ENCODE peak calls at places on chromosomes 4 and X, in five cellular contexts. One of them, this sample, is unnamed.
A peak's percentile ranks its signal among the peaks of the same experiment; 100 is the strongest.

GRCh38 chr4:12926189-12927066 is 557.7 kb downstream of the RAB28 start:
- DNase-seq in A549: no peak
- DNase-seq in GM12878: peak; percentile 11
- DNase-seq in K562: no peak
- DNase-seq in HepG2: peak; percentile 69
- DNase-seq in this sample: no peak

GRCh38 chr4:83107636-83108035 is 6.9 kb downstream of the PLAC8 start:
- DNase-seq in A549: no peak
- DNase-seq in GM12878: no peak
- DNase-seq in K562: no peak
- DNase-seq in HepG2: no peak
- DNase-seq in this sample: no peak

GRCh38 chrX:132853040-132853439 is 105.4 kb downstream of the HS6ST2 start:
- DNase-seq in A549: no peak
- DNase-seq in GM12878: no peak
- DNase-seq in K562: no peak
- DNase-seq in HepG2: no peak
- DNase-seq in this sample: no peak

GRCh38 chr4:85968945-85969830 is 390.7 kb downstream of the MAPK10 start:
- DNase-seq in A549: peak; percentile 18
- DNase-seq in GM12878: no peak
- DNase-seq in K562: no peak
- DNase-seq in HepG2: peak; percentile 33
- DNase-seq in this sample: no peak

GRCh38 chr4:141654098-141654497 is 17.7 kb downstream of the IL15 start:
- DNase-seq in A549: no peak
- DNase-seq in GM12878: no peak
- DNase-seq in K562: no peak
- DNase-seq in HepG2: no peak
- DNase-seq in this sample: peak; percentile 69

GRCh38 chrX:149493567-149494562 is 11.2 kb downstream of the IDS start:
- DNase-seq in A549: no peak
- DNase-seq in GM12878: no peak
- DNase-seq in K562: peak; percentile 11
- DNase-seq in HepG2: no peak
- DNase-seq in this sample: no peak

GRCh38 chrX:12881914-12882313 is 15.0 kb downstream of the TLR7 start:
- DNase-seq in A549: no peak
- DNase-seq in GM12878: peak; percentile 31
- DNase-seq in K562: no peak
- DNase-seq in HepG2: no peak
- DNase-seq in this sample: no peak

GRCh38 chr4:7421356-7422097 is 13.2 kb downstream of the PSAPL1 start:
- DNase-seq in A549: no peak
- DNase-seq in GM12878: no peak
- DNase-seq in K562: no peak
- DNase-seq in HepG2: no peak
- DNase-seq in this sample: no peak

GRCh38 chr4:87041142-87041541 is 106.3 kb downstream of the AFF1 start:
- DNase-seq in A549: no peak
- DNase-seq in GM12878: no peak
- DNase-seq in K562: no peak
- DNase-seq in HepG2: no peak
- DNase-seq in this sample: no peak

GRCh38 chr4:33739886-33740285 is 2504.4 kb downstream of the ARAP2 start:
- DNase-seq in A549: no peak
- DNase-seq in GM12878: no peak
- DNase-seq in K562: no peak
- DNase-seq in HepG2: no peak
- DNase-seq in this sample: no peak

GRCh38 chrX:53093177-53093655 is 726 bp upstream of the KANTR start:
- DNase-seq in A549: peak; percentile 71
- DNase-seq in GM12878: no peak
- DNase-seq in K562: peak; percentile 71
- DNase-seq in HepG2: peak; percentile 58
- DNase-seq in this sample: no peak

GRCh38 chr4:150462743-150463142 is 119.2 kb upstream of the MAB21L2 start:
- DNase-seq in A549: no peak
- DNase-seq in GM12878: no peak
- DNase-seq in K562: no peak
- DNase-seq in HepG2: peak; percentile 14
- DNase-seq in this sample: no peak

GRCh38 chr4:142282870-142283431 is 563.1 kb downstream of the INPP4B start:
- DNase-seq in A549: no peak
- DNase-seq in GM12878: no peak
- DNase-seq in K562: no peak
- DNase-seq in HepG2: no peak
- DNase-seq in this sample: no peak

GRCh38 chr4:158094413-158095110 is 78.3 kb downstream of the GASK1B start:
- DNase-seq in A549: peak; percentile 5
- DNase-seq in GM12878: no peak
- DNase-seq in K562: no peak
- DNase-seq in HepG2: peak; percentile 61
- DNase-seq in this sample: no peak

GRCh38 chr4:173057906-173058305 is 110.7 kb upstream of the GALNT7 start:
- DNase-seq in A549: no peak
- DNase-seq in GM12878: no peak
- DNase-seq in K562: no peak
- DNase-seq in HepG2: no peak
- DNase-seq in this sample: no peak

GRCh38 chr4:3784469-3785291 is 18.5 kb downstream of the ADRA2C start:
- DNase-seq in A549: no peak
- DNase-seq in GM12878: no peak
- DNase-seq in K562: no peak
- DNase-seq in HepG2: peak; percentile 92
- DNase-seq in this sample: no peak

GRCh38 chrX:44947995-44948394 is 75.0 kb downstream of the KDM6A start:
- DNase-seq in A549: no peak
- DNase-seq in GM12878: no peak
- DNase-seq in K562: no peak
- DNase-seq in HepG2: no peak
- DNase-seq in this sample: no peak

GRCh38 chr4:185341841-185342240 is 53.9 kb downstream of the LRP2BP start:
- DNase-seq in A549: no peak
- DNase-seq in GM12878: peak; percentile 66
- DNase-seq in K562: no peak
- DNase-seq in HepG2: no peak
- DNase-seq in this sample: no peak

GRCh38 chr4:140254656-140255299 is 100.8 kb upstream of the MAML3 start:
- DNase-seq in A549: no peak
- DNase-seq in GM12878: no peak
- DNase-seq in K562: no peak
- DNase-seq in HepG2: no peak
- DNase-seq in this sample: no peak

GRCh38 chrX:87583679-87584078 is 66.1 kb downstream of the KLHL4 start:
- DNase-seq in A549: no peak
- DNase-seq in GM12878: no peak
- DNase-seq in K562: peak; percentile 8
- DNase-seq in HepG2: peak; percentile 3
- DNase-seq in this sample: peak; percentile 5

GRCh38 chr4:143202824-143203223 is 18.1 kb downstream of the USP38 start:
- DNase-seq in A549: no peak
- DNase-seq in GM12878: no peak
- DNase-seq in K562: no peak
- DNase-seq in HepG2: no peak
- DNase-seq in this sample: no peak

GRCh38 chrX:103356897-103357296 is 591 bp downstream of the TCEAL9 start:
- DNase-seq in A549: no peak
- DNase-seq in GM12878: no peak
- DNase-seq in K562: no peak
- DNase-seq in HepG2: no peak
- DNase-seq in this sample: no peak
- TF ChIP-seq CHD2 in A549: no peak
- TF ChIP-seq CHD2 in GM12878: no peak
- TF ChIP-seq CHD2 in K562: no peak
- TF ChIP-seq CHD2 in HepG2: no peak
- TF ChIP-seq CHD2 in this sample: no peak

GRCh38 chr4:175873707-175874106 is 61.6 kb upstream of the GPM6A start:
- DNase-seq in A549: no peak
- DNase-seq in GM12878: no peak
- DNase-seq in K562: no peak
- DNase-seq in HepG2: no peak
- DNase-seq in this sample: no peak
- TF ChIP-seq HDAC2 in A549: no peak
- TF ChIP-seq HDAC2 in GM12878: no peak
- TF ChIP-seq HDAC2 in K562: no peak
- TF ChIP-seq HDAC2 in HepG2: no peak
- TF ChIP-seq HDAC2 in this sample: no peak

GRCh38 chr4:168050002-168050401 is 42.3 kb upstream of the ANXA10 start:
- DNase-seq in A549: no peak
- DNase-seq in GM12878: no peak
- DNase-seq in K562: no peak
- DNase-seq in HepG2: no peak
- DNase-seq in this sample: no peak
- TF ChIP-seq CHD2 in A549: no peak
- TF ChIP-seq CHD2 in GM12878: no peak
- TF ChIP-seq CHD2 in K562: no peak
- TF ChIP-seq CHD2 in HepG2: no peak
- TF ChIP-seq CHD2 in this sample: no peak

DNA sequence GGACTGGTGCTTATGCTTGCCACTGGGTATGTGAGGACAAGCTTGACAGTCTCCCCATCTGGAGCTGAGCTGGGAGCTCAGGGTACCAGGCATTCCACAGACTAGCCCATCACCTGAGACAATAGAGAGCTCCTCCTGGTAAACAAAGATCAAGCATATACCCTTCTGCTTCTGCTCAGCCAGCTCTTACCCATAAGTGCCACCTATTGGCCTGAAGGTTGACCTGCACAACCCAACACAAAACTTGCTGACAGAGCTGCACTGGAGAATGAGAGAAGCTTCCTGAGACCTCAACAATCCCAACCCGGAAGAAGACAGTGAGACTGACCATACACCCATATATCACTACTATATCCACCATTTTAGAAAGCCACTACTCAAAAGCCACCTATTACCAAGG is 1049.2 kb upstream of the INTU start:
- DNase-seq in A549: no peak
- DNase-seq in GM12878: no peak
- DNase-seq in K562: no peak
- DNase-seq in HepG2: peak; percentile 10
- DNase-seq in this sample: peak; percentile 49
- TF ChIP-seq HDAC2 in A549: no peak
- TF ChIP-seq HDAC2 in GM12878: no peak
- TF ChIP-seq HDAC2 in K562: no peak
- TF ChIP-seq HDAC2 in HepG2: no peak
- TF ChIP-seq HDAC2 in this sample: no peak

GRCh38 chr4:36283912-36284465 is 2.6 kb downstream of the DTHD1 start:
- DNase-seq in A549: no peak
- DNase-seq in GM12878: no peak
- DNase-seq in K562: no peak
- DNase-seq in HepG2: no peak
- DNase-seq in this sample: no peak

GRCh38 chr4:36288727-36289126 is 7.3 kb downstream of the DTHD1 start:
- DNase-seq in A549: no peak
- DNase-seq in GM12878: no peak
- DNase-seq in K562: no peak
- DNase-seq in HepG2: no peak
- DNase-seq in this sample: no peak

GRCh38 chr4:36281384-36282106 is at the start of gene DTHD1:
- DNase-seq in A549: no peak
- DNase-seq in GM12878: no peak
- DNase-seq in K562: no peak
- DNase-seq in HepG2: no peak
- DNase-seq in this sample: no peak

GRCh38 chr4:36286481-36286871 is 5.1 kb downstream of the DTHD1 start:
- DNase-seq in A549: no peak
- DNase-seq in GM12878: no peak
- DNase-seq in K562: no peak
- DNase-seq in HepG2: no peak
- DNase-seq in this sample: no peak

GRCh38 chr4:36285784-36286480 is 4.5 kb downstream of the DTHD1 start:
- DNase-seq in A549: no peak
- DNase-seq in GM12878: peak; percentile 93
- DNase-seq in K562: no peak
- DNase-seq in HepG2: no peak
- DNase-seq in this sample: no peak
- TF ChIP-seq CHD2 in A549: no peak
- TF ChIP-seq CHD2 in GM12878: peak; percentile 38
- TF ChIP-seq CHD2 in K562: no peak
- TF ChIP-seq CHD2 in HepG2: no peak
- TF ChIP-seq CHD2 in this sample: no peak

DNA sequence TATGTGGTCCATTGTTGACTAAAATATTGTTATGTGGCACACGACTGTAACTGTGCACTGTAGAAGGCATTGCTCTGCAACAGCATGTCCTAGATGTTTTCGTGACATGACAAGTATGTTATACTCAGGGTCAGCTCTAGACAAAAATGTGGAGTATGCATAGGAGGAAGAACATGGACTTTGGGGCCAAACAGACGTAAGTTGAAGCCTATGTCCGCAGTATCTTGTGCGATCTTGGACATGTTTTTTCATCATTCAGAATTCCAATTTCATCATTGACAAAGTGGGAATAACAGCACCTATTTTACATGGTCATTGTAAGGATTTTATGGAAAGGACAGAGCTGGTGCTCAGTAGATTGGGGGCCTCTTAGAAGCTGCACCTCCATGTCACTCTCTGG is 27.7 kb upstream of the PROM1 start:
- DNase-seq in A549: no peak
- DNase-seq in GM12878: no peak
- DNase-seq in K562: no peak
- DNase-seq in HepG2: peak; percentile 86
- DNase-seq in this sample: no peak
- TF ChIP-seq HDAC2 in A549: no peak
- TF ChIP-seq HDAC2 in GM12878: no peak
- TF ChIP-seq HDAC2 in K562: no peak
- TF ChIP-seq HDAC2 in HepG2: no peak
- TF ChIP-seq HDAC2 in this sample: no peak

GRCh38 chrX:42694260-42694815 is 83.6 kb downstream of the PPP1R2C start:
- DNase-seq in A549: no peak
- DNase-seq in GM12878: no peak
- DNase-seq in K562: no peak
- DNase-seq in HepG2: no peak
- DNase-seq in this sample: no peak
- TF ChIP-seq CHD2 in A549: no peak
- TF ChIP-seq CHD2 in GM12878: no peak
- TF ChIP-seq CHD2 in K562: no peak
- TF ChIP-seq CHD2 in HepG2: no peak
- TF ChIP-seq CHD2 in this sample: no peak